ENCODE peak calls at places on chromosome 22, in four cellular contexts. One of them, this sample, is unnamed. For H3K4me1, the result is how much of the 10 kb centered on the place peaks cover.

GRCh38 chr22:46612904-46613605 is 7.1 kb upstream of the GRAMD4 start:
- DNase-seq in Panc1: no peak
- DNase-seq in tibial nerve: no peak
- DNase-seq in SK-N-SH: peak
- DNase-seq in this sample: no peak

GRCh38 chr22:29679316-29679715 is 40.5 kb upstream of the CABP7 start:
- DNase-seq in Panc1: no peak
- DNase-seq in tibial nerve: no peak
- DNase-seq in SK-N-SH: no peak
- DNase-seq in this sample: no peak

GRCh38 chr22:36741204-36741793 is 34.6 kb downstream of the IFT27 start:
- DNase-seq in SK-N-SH: peak
- DNase-seq in Panc1: no peak
- DNase-seq in tibial nerve: no peak
- DNase-seq in this sample: no peak

GRCh38 chr22:50157976-50158375 is 12.6 kb upstream of the PANX2 start:
- DNase-seq in SK-N-SH: no peak
- DNase-seq in Panc1: no peak
- DNase-seq in tibial nerve: no peak
- DNase-seq in this sample: no peak

GRCh38 chr22:45552580-45553332 is 50.1 kb downstream of the FBLN1 start:
- DNase-seq in tibial nerve: peak
- DNase-seq in Panc1: no peak
- DNase-seq in SK-N-SH: peak
- DNase-seq in this sample: no peak

GRCh38 chr22:40415531-40416266 is 45.3 kb downstream of the SGSM3 start:
- DNase-seq in tibial nerve: no peak
- DNase-seq in Panc1: no peak
- DNase-seq in SK-N-SH: no peak
- DNase-seq in this sample: no peak

GRCh38 chr22:43720718-43721117 is 91.4 kb downstream of the EFCAB6 start:
- DNase-seq in SK-N-SH: no peak
- DNase-seq in tibial nerve: no peak
- DNase-seq in Panc1: no peak
- DNase-seq in this sample: no peak

GRCh38 chr22:50086526-50086925 is 1.3 kb upstream of the MLC1 start:
- DNase-seq in Panc1: no peak
- DNase-seq in SK-N-SH: no peak
- DNase-seq in tibial nerve: no peak
- DNase-seq in this sample: no peak

GRCh38 chr22:21455334-21456089 is 11.7 kb upstream of the TMEM191C start:
- DNase-seq in tibial nerve: peak
- DNase-seq in SK-N-SH: no peak
- DNase-seq in Panc1: no peak
- DNase-seq in this sample: no peak

GRCh38 chr22:41320416-41321240 is 19.3 kb downstream of the ZC3H7B start:
- DNase-seq in Panc1: no peak
- DNase-seq in SK-N-SH: no peak
- DNase-seq in tibial nerve: no peak
- DNase-seq in this sample: no peak

GRCh38 chr22:27876684-27877083 is 42.4 kb downstream of the PITPNB start:
- DNase-seq in Panc1: no peak
- DNase-seq in tibial nerve: no peak
- DNase-seq in SK-N-SH: no peak
- DNase-seq in this sample: no peak

GRCh38 chr22:20441631-20442484 is 4.2 kb upstream of the SCARF2 start:
- DNase-seq in Panc1: no peak
- DNase-seq in tibial nerve: no peak
- DNase-seq in SK-N-SH: no peak
- DNase-seq in this sample: no peak

GRCh38 chr22:24153353-24153752 is 27.9 kb upstream of the SUSD2 start:
- DNase-seq in tibial nerve: no peak
- DNase-seq in Panc1: no peak
- DNase-seq in SK-N-SH: no peak
- DNase-seq in this sample: no peak

GRCh38 chr22:48886604-48887393 is 940.9 kb downstream of the BRD1 start:
- DNase-seq in Panc1: no peak
- DNase-seq in tibial nerve: no peak
- DNase-seq in SK-N-SH: no peak
- DNase-seq in this sample: no peak

GRCh38 chr22:24178502-24179440 is 2.5 kb upstream of the SUSD2 start:
- DNase-seq in Panc1: no peak
- DNase-seq in tibial nerve: no peak
- DNase-seq in SK-N-SH: peak
- DNase-seq in this sample: no peak

GRCh38 chr22:35205956-35206355 is 51.3 kb upstream of the HMGXB4 start:
- DNase-seq in Panc1: no peak
- DNase-seq in tibial nerve: no peak
- DNase-seq in SK-N-SH: no peak
- DNase-seq in this sample: no peak

GRCh38 chr22:35708917-35709316 is 8.8 kb upstream of the APOL5 start:
- DNase-seq in Panc1: no peak
- DNase-seq in tibial nerve: no peak
- DNase-seq in SK-N-SH: no peak
- DNase-seq in this sample: no peak

GRCh38 chr22:22721681-22722309 is 77.4 kb downstream of the GGTLC2 start:
- DNase-seq in SK-N-SH: no peak
- DNase-seq in Panc1: no peak
- DNase-seq in tibial nerve: no peak
- DNase-seq in this sample: no peak

GRCh38 chr22:48654492-48654891 is 1173.2 kb downstream of the BRD1 start:
- DNase-seq in tibial nerve: no peak
- DNase-seq in SK-N-SH: no peak
- DNase-seq in Panc1: no peak
- DNase-seq in this sample: no peak

GRCh38 chr22:37068859-37069258 is 17.3 kb downstream of the KCTD17 start:
- DNase-seq in tibial nerve: no peak
- DNase-seq in Panc1: no peak
- DNase-seq in SK-N-SH: peak
- DNase-seq in this sample: no peak

GRCh38 chr22:20509344-20510047 is 2.1 kb downstream of the MED15 start:
- DNase-seq in Panc1: no peak
- DNase-seq in SK-N-SH: peak
- DNase-seq in tibial nerve: peak
- DNase-seq in this sample: peak

GRCh38 chr22:44727148-44727547 is 25.1 kb downstream of the PRR5 start:
- DNase-seq in SK-N-SH: peak
- DNase-seq in Panc1: no peak
- DNase-seq in tibial nerve: no peak
- DNase-seq in this sample: no peak

GRCh38 chr22:46065733-46066454 is 84.4 kb upstream of the PPARA start:
- DNase-seq in SK-N-SH: no peak
- DNase-seq in Panc1: no peak
- DNase-seq in tibial nerve: no peak
- DNase-seq in this sample: no peak

GRCh38 chr22:48343461-48343860 is 1484.2 kb downstream of the BRD1 start:
- DNase-seq in Panc1: no peak
- DNase-seq in tibial nerve: no peak
- DNase-seq in SK-N-SH: no peak
- DNase-seq in this sample: no peak

GRCh38 chr22:25960375-25960774 is 208.9 kb upstream of the SEZ6L start:
- DNase-seq in SK-N-SH: no peak
- DNase-seq in Panc1: no peak
- DNase-seq in tibial nerve: no peak
- DNase-seq in this sample: no peak
- TF ChIP-seq CTCF in SK-N-SH: no peak
- TF ChIP-seq CTCF in Panc1: no peak
- TF ChIP-seq CTCF in tibial nerve: no peak
- TF ChIP-seq CTCF in this sample: no peak

DNA sequence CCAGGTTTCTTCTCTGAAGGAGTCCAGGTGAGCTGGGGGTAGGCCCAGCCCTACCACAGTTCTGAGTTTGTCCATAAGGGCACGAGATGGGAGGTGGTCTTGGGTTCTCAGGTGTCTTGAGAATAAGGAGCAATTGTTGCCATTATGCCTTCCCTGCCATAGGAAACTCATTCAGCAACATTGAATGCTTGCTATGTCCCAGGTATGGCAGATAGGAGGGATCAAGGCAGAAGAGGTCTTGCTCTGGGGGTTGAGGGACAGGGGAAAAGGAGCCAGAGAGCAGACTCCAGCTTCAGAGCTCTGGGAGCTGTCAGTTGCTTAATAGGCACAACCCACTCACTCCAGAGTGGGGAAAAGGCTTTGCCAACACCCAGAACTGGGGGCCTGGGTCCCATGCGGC is 4.3 kb downstream of the SELENOM start:
- DNase-seq in Panc1: no peak
- DNase-seq in SK-N-SH: no peak
- DNase-seq in tibial nerve: no peak
- DNase-seq in this sample: no peak
- H3K4me1 ChIP-seq in Panc1: under half
- H3K4me1 ChIP-seq in SK-N-SH: under half
- H3K4me1 ChIP-seq in tibial nerve: under half
- H3K4me1 ChIP-seq in this sample: half or more

GRCh38 chr22:39150848-39151215 is 1.6 kb downstream of the CBX7 start:
- DNase-seq in SK-N-SH: no peak
- DNase-seq in tibial nerve: peak
- DNase-seq in Panc1: no peak
- DNase-seq in this sample: no peak
- TF ChIP-seq CTCF in SK-N-SH: no peak
- TF ChIP-seq CTCF in tibial nerve: no peak
- TF ChIP-seq CTCF in Panc1: no peak
- TF ChIP-seq CTCF in this sample: no peak

DNA sequence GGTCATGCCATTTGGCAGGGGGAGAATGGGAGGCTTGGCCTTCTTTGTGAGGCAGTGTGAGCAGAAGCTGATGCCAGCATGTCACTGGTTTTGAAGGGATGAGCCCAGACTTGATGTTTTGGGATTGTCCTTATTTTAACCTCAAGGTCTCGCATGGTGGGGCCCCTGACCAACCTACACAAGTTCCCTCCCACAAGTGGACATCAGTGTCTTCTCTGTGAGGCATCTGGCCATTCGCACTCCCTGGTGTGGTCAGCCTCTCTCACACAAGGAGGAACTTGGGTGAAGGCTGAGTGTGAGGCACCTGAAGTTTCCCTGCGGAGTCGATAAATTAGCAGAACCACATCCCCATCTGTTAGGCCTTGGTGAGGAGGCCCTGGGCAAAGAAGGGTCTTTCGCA is 59.8 kb downstream of the TIMP3 start:
- DNase-seq in SK-N-SH: no peak
- DNase-seq in tibial nerve: no peak
- DNase-seq in Panc1: no peak
- DNase-seq in this sample: no peak
- H3K4me1 ChIP-seq in SK-N-SH: under half
- H3K4me1 ChIP-seq in tibial nerve: under half
- H3K4me1 ChIP-seq in Panc1: under half
- H3K4me1 ChIP-seq in this sample: under half